ENCODE peak calls at places on chromosome 6, in nine cellular contexts. O is IMR-90; J is CD8-positive, alpha-beta memory T cell; G is endothelial cell of umbilical vein; E is left lung; I is stomach; A is cardiac muscle cell; V is fibroblast of lung; C is dorsolateral prefrontal cortex. X is an unnamed sample. For H3K27me3, the result is how much of the 10 kb centered on the place peaks cover.

GRCh38 chr6:12635375-12635774 is 81.2 kb upstream of the PHACTR1 start:
- DNase-seq in O (no peak), J (no peak), G (no peak), E (no peak), I (no peak), A (no peak), V (peak), C (no peak), X (no peak)

GRCh38 chr6:156423829-156424228 is 353.3 kb upstream of the ARID1B start:
- DNase-seq in O (no peak), J (no peak), G (no peak), E (no peak), I (no peak), A (no peak), V (no peak), C (no peak), X (no peak)

GRCh38 chr6:145845557-145845956 is 31.0 kb upstream of the FBXO30 start:
- DNase-seq in O (no peak), J (no peak), G (no peak), E (no peak), I (no peak), A (no peak), V (no peak), C (no peak), X (no peak)

GRCh38 chr6:56168601-56169000 is 78.8 kb downstream of the COL21A1 start:
- DNase-seq in O (no peak), J (no peak), G (no peak), E (no peak), I (no peak), A (no peak), V (no peak), C (no peak), X (no peak)

GRCh38 chr6:63816979-63817436 is 181.4 kb downstream of the PHF3 start:
- DNase-seq in O (peak), J (no peak), G (no peak), E (no peak), I (no peak), A (peak), V (no peak), C (no peak), X (peak)

GRCh38 chr6:4114123-4114522 is 21.3 kb downstream of the ECI2 start:
- DNase-seq in O (peak), J (no peak), G (no peak), E (no peak), I (no peak), A (no peak), V (peak), C (no peak), X (no peak)

GRCh38 chr6:123849406-123849805 is 45.7 kb downstream of the NKAIN2 start:
- DNase-seq in O (no peak), J (no peak), G (no peak), E (no peak), I (no peak), A (no peak), V (no peak), C (no peak), X (no peak)

GRCh38 chr6:133964052-133964451 is 11.0 kb downstream of the TBPL1 start:
- DNase-seq in O (peak), J (no peak), G (peak), E (no peak), I (no peak), A (peak), V (peak), C (no peak), X (no peak)

GRCh38 chr6:169885831-169886230 is 134.4 kb downstream of the ERMARD start:
- DNase-seq in O (no peak), J (no peak), G (no peak), E (no peak), I (no peak), A (no peak), V (no peak), C (no peak), X (no peak)

GRCh38 chr6:169886631-169887227 is 135.3 kb downstream of the ERMARD start:
- DNase-seq in O (no peak), J (no peak), G (no peak), E (no peak), I (no peak), A (no peak), V (no peak), C (no peak), X (no peak)

GRCh38 chr6:169885131-169885530 is 133.7 kb downstream of the ERMARD start:
- DNase-seq in O (no peak), J (no peak), G (no peak), E (no peak), I (no peak), A (no peak), V (no peak), C (no peak), X (no peak)

GRCh38 chr6:169890049-169890448 is 138.6 kb downstream of the ERMARD start:
- DNase-seq in O (no peak), J (no peak), G (no peak), E (no peak), I (no peak), A (no peak), V (no peak), C (no peak), X (no peak)

DNA sequence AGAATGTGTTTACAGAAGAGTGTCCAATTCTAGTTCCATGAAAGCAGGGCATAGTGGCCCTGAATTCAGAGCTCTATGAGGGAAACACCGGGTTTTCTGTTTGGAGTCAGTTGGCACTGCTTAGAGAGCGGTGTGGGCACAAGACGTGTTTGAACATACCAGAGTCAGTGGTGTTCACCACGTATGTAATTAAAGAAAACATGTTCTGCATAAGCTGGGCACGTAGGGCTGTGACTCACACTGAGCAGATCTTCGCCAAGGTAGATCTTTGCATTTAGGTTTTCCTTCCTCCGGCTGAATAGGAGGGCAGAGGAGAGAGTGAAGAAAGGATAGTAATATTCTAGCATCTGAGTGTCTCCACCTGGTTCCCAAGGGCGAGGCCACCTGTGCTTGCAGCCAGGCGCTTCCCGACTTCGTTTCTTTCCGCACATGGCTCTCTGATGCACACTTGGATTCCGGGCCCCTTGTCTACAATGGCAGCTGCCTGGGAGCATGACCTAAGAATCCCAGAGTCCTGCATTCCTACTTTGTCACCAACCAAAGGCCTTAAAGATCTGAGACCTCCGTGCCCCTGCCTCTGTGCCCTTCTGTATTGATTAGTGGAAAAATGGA is 136.2 kb downstream of the ERMARD start:
- DNase-seq in O (no peak), J (no peak), G (no peak), E (no peak), I (no peak), A (no peak), V (no peak), C (no peak), X (no peak)
- H3K27me3 ChIP-seq in O (under half), J (under half), G (under half), E (under half), I (under half), A (under half), V (under half), C (under half), X (under half)

GRCh38 chr6:30112402-30113376 is at the start of gene TRIM31:
- DNase-seq in O (no peak), J (no peak), G (no peak), E (no peak), I (no peak), A (no peak), V (no peak), C (no peak), X (no peak)
- H3K27me3 ChIP-seq in O (under half), J (under half), G (under half), E (half or more), I (under half), A (half or more), V (under half), C (half or more), X (under half)

GRCh38 chr6:163754866-163755265 is 340.3 kb downstream of the QKI start:
- DNase-seq in O (no peak), J (no peak), G (no peak), E (no peak), I (no peak), A (no peak), V (no peak), C (no peak), X (no peak)

GRCh38 chr6:163753430-163753829 is 338.9 kb downstream of the QKI start:
- DNase-seq in O (no peak), J (no peak), G (no peak), E (no peak), I (no peak), A (no peak), V (peak), C (no peak), X (no peak)

GRCh38 chr6:163757506-163757905 is 343.0 kb downstream of the QKI start:
- DNase-seq in O (no peak), J (no peak), G (no peak), E (no peak), I (no peak), A (no peak), V (no peak), C (no peak), X (no peak)

GRCh38 chr6:163759542-163759941 is 345.0 kb downstream of the QKI start:
- DNase-seq in O (peak), J (no peak), G (no peak), E (no peak), I (no peak), A (no peak), V (peak), C (no peak), X (no peak)

GRCh38 chr6:163756079-163756478 is 341.6 kb downstream of the QKI start:
- DNase-seq in O (peak), J (no peak), G (no peak), E (no peak), I (no peak), A (no peak), V (no peak), C (no peak), X (no peak)
- H3K27me3 ChIP-seq in O (under half), J (under half), G (under half), E (under half), I (under half), A (under half), V (under half), C (under half), X (under half)

GRCh38 chr6:41445268-41445667 is 100.9 kb upstream of the FOXP4 start:
- DNase-seq in O (no peak), J (no peak), G (no peak), E (no peak), I (no peak), A (peak), V (peak), C (no peak), X (no peak)
- H3K27me3 ChIP-seq in O (half or more), J (under half), G (under half), E (half or more), I (under half), A (under half), V (under half), C (under half), X (under half)

GRCh38 chr6:16092990-16093389 is 35.9 kb upstream of the MYLIP start:
- DNase-seq in O (no peak), J (no peak), G (no peak), E (no peak), I (no peak), A (no peak), V (no peak), C (no peak), X (no peak)

GRCh38 chr6:16090920-16091319 is 38.0 kb upstream of the MYLIP start:
- DNase-seq in O (no peak), J (no peak), G (no peak), E (no peak), I (no peak), A (no peak), V (no peak), C (no peak), X (no peak)

GRCh38 chr6:16092140-16092539 is 36.7 kb upstream of the MYLIP start:
- DNase-seq in O (no peak), J (no peak), G (peak), E (no peak), I (no peak), A (no peak), V (no peak), C (no peak), X (no peak)

GRCh38 chr6:16089232-16089843 is 39.5 kb upstream of the MYLIP start:
- DNase-seq in O (peak), J (no peak), G (no peak), E (no peak), I (no peak), A (peak), V (no peak), C (no peak), X (no peak)

GRCh38 chr6:16090452-16090851 is 38.4 kb upstream of the MYLIP start:
- DNase-seq in O (no peak), J (no peak), G (no peak), E (no peak), I (no peak), A (no peak), V (no peak), C (no peak), X (no peak)
- H3K27me3 ChIP-seq in O (under half), J (under half), G (under half), E (under half), I (under half), A (under half), V (under half), C (under half), X (under half)

GRCh38 chr6:47080083-47080596 is 38.0 kb upstream of the ADGRF1 start:
- DNase-seq in O (no peak), J (no peak), G (no peak), E (no peak), I (no peak), A (no peak), V (no peak), C (no peak), X (no peak)
- H3K27me3 ChIP-seq in O (under half), J (under half), G (under half), E (under half), I (under half), A (under half), V (under half), C (under half), X (under half)

GRCh38 chr6:169949501-169950097 is 198.2 kb downstream of the ERMARD start:
- DNase-seq in O (no peak), J (no peak), G (no peak), E (no peak), I (no peak), A (no peak), V (no peak), C (no peak), X (no peak)
- H3K27me3 ChIP-seq in O (under half), J (under half), G (under half), E (under half), I (under half), A (under half), V (under half), C (under half), X (under half)

DNA sequence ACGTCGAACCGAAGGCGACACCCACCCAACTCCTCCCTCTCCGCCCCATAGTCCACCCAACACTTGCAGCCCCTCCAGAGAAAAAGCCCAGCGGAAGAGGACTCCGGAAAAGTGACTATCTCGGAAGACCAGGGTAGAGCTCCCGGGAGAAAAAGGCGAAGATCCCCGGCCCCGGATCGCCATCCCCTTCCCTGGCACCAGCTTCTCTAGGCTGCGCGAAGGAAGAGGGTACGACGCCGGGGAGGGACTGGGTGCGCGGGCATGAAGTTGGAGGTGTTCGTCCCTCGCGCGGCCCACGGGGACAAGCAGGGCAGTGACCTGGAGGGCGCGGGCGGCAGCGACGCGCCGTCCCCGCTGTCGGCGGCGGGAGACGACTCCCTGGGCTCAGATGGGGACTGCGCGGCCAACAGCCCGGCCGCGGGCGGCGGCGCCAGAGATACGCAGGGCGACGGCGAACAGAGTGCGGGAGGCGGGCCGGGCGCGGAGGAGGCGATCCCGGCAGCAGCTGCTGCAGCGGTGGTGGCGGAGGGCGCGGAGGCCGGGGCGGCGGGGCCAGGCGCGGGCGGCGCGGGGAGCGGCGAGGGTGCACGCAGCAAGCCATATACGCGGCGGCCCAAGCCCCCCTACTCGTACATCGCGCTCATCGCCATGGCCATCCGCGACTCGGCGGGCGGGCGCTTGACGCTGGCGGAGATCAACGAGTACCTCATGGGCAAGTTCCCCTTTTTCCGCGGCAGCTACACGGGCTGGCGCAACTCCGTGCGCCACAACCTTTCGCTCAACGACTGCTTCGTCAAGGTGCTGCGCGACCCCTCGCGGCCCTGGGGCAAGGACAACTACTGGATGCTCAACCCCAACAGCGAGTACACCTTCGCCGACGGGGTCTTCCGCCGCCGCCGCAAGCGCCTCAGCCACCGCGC is 806 bp downstream of the FOXQ1 start:
- DNase-seq in O (no peak), J (no peak), G (no peak), E (peak), I (no peak), A (no peak), V (no peak), C (peak), X (no peak)
- H3K27me3 ChIP-seq in O (half or more), J (under half), G (under half), E (half or more), I (under half), A (half or more), V (under half), C (half or more), X (under half)

GRCh38 chr6:10418361-10418861 is 3.5 kb upstream of the TFAP2A start:
- DNase-seq in O (no peak), J (no peak), G (no peak), E (no peak), I (no peak), A (no peak), V (no peak), C (no peak), X (no peak)

GRCh38 chr6:10416516-10416862 is 1.6 kb upstream of the TFAP2A start:
- DNase-seq in O (no peak), J (no peak), G (no peak), E (no peak), I (no peak), A (no peak), V (no peak), C (no peak), X (no peak)

GRCh38 chr6:10415593-10416480 is 963 bp upstream of the TFAP2A start:
- DNase-seq in O (no peak), J (no peak), G (no peak), E (no peak), I (no peak), A (no peak), V (no peak), C (no peak), X (no peak)

GRCh38 chr6:10417681-10418104 is 2.8 kb upstream of the TFAP2A start:
- DNase-seq in O (no peak), J (no peak), G (no peak), E (no peak), I (no peak), A (no peak), V (no peak), C (no peak), X (no peak)

DNA sequence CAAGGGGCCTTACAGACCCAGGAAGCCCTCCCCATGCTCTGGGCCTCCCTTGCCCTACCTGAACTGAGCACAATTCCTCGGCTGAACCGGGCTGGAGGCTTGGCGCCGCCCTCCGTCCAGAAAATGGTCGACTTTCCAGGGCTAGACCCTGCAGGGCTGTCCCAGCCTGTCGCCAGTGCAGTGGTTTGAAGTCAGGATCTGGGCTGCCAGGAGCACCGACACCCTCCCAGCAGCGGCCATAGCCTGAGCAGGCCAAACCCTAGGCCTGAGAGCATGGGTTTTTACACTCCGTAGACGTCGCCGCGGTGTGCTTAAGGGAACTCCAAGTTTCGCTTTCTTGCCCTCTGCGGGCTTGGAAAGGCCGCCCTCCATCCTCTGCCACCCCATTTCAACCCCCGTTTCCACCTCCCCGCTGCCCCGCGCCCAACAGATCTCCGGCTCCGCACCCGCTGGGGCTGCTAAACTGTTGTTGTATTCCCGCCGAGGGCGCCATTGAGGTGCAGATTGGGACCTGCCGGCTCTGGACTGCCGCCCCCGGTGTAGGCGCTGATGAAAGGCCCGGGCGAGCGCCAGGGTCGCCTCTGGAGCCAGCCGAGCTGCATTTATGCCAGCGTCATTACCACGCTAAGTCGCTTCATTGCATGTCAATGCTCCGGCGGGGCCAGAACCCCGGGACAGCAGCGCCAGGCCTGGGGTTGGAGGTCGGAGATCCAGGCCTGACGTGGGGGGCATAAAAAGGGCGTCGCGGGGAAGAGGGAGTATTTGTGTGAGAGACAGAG is 2.2 kb upstream of the TFAP2A start:
- DNase-seq in O (no peak), J (no peak), G (no peak), E (no peak), I (no peak), A (no peak), V (no peak), C (no peak), X (no peak)
- H3K27me3 ChIP-seq in O (half or more), J (half or more), G (half or more), E (half or more), I (half or more), A (half or more), V (half or more), C (half or more), X (under half)

X was measured in SJCRH30.